ENCODE peak calls at places on chromosomes 4 and X, in four cellular contexts. One of them, this sample, is unnamed.

GRCh38 chrX:102985182-102985581 is 48.1 kb downstream of the RAB40AL start:
- DNase-seq in Peyer's patch: no peak
- DNase-seq in astrocyte of the cerebellum: no peak
- DNase-seq in endothelial cell: no peak
- DNase-seq in this sample: no peak

GRCh38 chr4:182091128-182091527 is 152.1 kb upstream of the TENM3 start:
- DNase-seq in Peyer's patch: no peak
- DNase-seq in astrocyte of the cerebellum: no peak
- DNase-seq in endothelial cell: no peak
- DNase-seq in this sample: no peak

GRCh38 chr4:74975082-74975481 is 42.2 kb downstream of the PARM1 start:
- DNase-seq in Peyer's patch: no peak
- DNase-seq in astrocyte of the cerebellum: no peak
- DNase-seq in endothelial cell: no peak
- DNase-seq in this sample: no peak

GRCh38 chr4:56200275-56200674 is 187.0 kb downstream of the AASDH start:
- DNase-seq in Peyer's patch: no peak
- DNase-seq in astrocyte of the cerebellum: no peak
- DNase-seq in endothelial cell: no peak
- DNase-seq in this sample: no peak

GRCh38 chrX:138756234-138756633 is 44.7 kb upstream of the FGF13 start:
- DNase-seq in Peyer's patch: no peak
- DNase-seq in astrocyte of the cerebellum: peak; percentile 61
- DNase-seq in endothelial cell: peak; percentile 36
- DNase-seq in this sample: no peak

GRCh38 chr4:2417765-2418651 is at the start of gene ZFYVE28:
- DNase-seq in Peyer's patch: peak; percentile 71
- DNase-seq in astrocyte of the cerebellum: no peak
- DNase-seq in endothelial cell: no peak
- DNase-seq in this sample: no peak

GRCh38 chr4:184448828-184449227 is 25.5 kb downstream of the IRF2 start:
- DNase-seq in Peyer's patch: peak; percentile 63
- DNase-seq in astrocyte of the cerebellum: no peak
- DNase-seq in endothelial cell: no peak
- DNase-seq in this sample: no peak

GRCh38 chr4:65437102-65437501 is 233.2 kb downstream of the EPHA5 start:
- DNase-seq in Peyer's patch: no peak
- DNase-seq in astrocyte of the cerebellum: peak; percentile 46
- DNase-seq in endothelial cell: no peak
- DNase-seq in this sample: no peak

GRCh38 chr4:146370841-146371240 is 150.9 kb downstream of the SLC10A7 start:
- DNase-seq in Peyer's patch: no peak
- DNase-seq in astrocyte of the cerebellum: no peak
- DNase-seq in endothelial cell: no peak
- DNase-seq in this sample: no peak

GRCh38 chrX:139945075-139945474 is 12.2 kb upstream of the ATP11C start:
- DNase-seq in Peyer's patch: no peak
- DNase-seq in astrocyte of the cerebellum: no peak
- DNase-seq in endothelial cell: no peak
- DNase-seq in this sample: no peak

GRCh38 chr4:122666527-122667245 is 45.8 kb upstream of the IL21 start:
- DNase-seq in Peyer's patch: no peak
- DNase-seq in astrocyte of the cerebellum: peak; percentile 79
- DNase-seq in endothelial cell: no peak
- DNase-seq in this sample: no peak

GRCh38 chr4:176043838-176044588 is 21.6 kb upstream of the WDR17 start:
- DNase-seq in Peyer's patch: no peak
- DNase-seq in astrocyte of the cerebellum: no peak
- DNase-seq in endothelial cell: no peak
- DNase-seq in this sample: no peak

GRCh38 chr4:180635276-180635675 is 1607.9 kb upstream of the TENM3 start:
- DNase-seq in Peyer's patch: no peak
- DNase-seq in astrocyte of the cerebellum: no peak
- DNase-seq in endothelial cell: no peak
- DNase-seq in this sample: no peak

GRCh38 chrX:100615015-100615414 is 21.6 kb downstream of the TSPAN6 start:
- DNase-seq in Peyer's patch: no peak
- DNase-seq in astrocyte of the cerebellum: peak; percentile 24
- DNase-seq in endothelial cell: peak; percentile 11
- DNase-seq in this sample: no peak

GRCh38 chrX:11759461-11760311 is 1.6 kb downstream of the MSL3 start:
- DNase-seq in Peyer's patch: no peak
- DNase-seq in astrocyte of the cerebellum: peak; percentile 83
- DNase-seq in endothelial cell: peak; percentile 61
- DNase-seq in this sample: no peak
- TF ChIP-seq CTCF in Peyer's patch: peak; percentile 24
- TF ChIP-seq CTCF in astrocyte of the cerebellum: no peak
- TF ChIP-seq CTCF in endothelial cell: no peak
- TF ChIP-seq CTCF in this sample: no peak

DNA sequence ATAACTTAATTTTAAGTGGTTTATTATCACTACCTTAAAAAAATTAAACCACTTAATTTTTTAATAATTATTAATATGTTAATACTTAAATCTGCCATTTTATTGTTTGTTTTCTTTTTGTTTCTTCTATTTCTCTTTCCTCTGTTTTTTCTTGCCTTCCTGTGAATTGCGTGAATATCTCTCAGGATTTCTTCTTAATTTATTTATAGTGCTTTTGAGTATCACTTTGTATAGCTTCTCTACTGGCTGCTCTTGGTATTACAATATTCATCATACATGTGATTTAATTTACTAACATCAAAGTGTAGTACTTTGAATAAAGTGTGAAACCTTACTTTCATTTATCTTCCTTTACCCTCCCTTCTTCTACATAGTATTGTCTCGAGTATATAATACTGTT is 349.5 kb upstream of the CPXCR1 start:
- DNase-seq in Peyer's patch: no peak
- DNase-seq in astrocyte of the cerebellum: no peak
- DNase-seq in endothelial cell: no peak
- DNase-seq in this sample: no peak
- TF ChIP-seq CTCF in Peyer's patch: no peak
- TF ChIP-seq CTCF in astrocyte of the cerebellum: no peak
- TF ChIP-seq CTCF in endothelial cell: peak; percentile 51
- TF ChIP-seq CTCF in this sample: no peak

GRCh38 chr4:12123709-12124108 is 695.0 kb upstream of the HS3ST1 start:
- DNase-seq in Peyer's patch: no peak
- DNase-seq in astrocyte of the cerebellum: no peak
- DNase-seq in endothelial cell: no peak
- DNase-seq in this sample: no peak

GRCh38 chr4:12122316-12122715 is 693.6 kb upstream of the HS3ST1 start:
- DNase-seq in Peyer's patch: no peak
- DNase-seq in astrocyte of the cerebellum: no peak
- DNase-seq in endothelial cell: no peak
- DNase-seq in this sample: no peak

GRCh38 chr4:12124138-12124537 is 695.4 kb upstream of the HS3ST1 start:
- DNase-seq in Peyer's patch: no peak
- DNase-seq in astrocyte of the cerebellum: no peak
- DNase-seq in endothelial cell: no peak
- DNase-seq in this sample: no peak

GRCh38 chr4:12118651-12119213 is 690.0 kb upstream of the HS3ST1 start:
- DNase-seq in Peyer's patch: no peak
- DNase-seq in astrocyte of the cerebellum: no peak
- DNase-seq in endothelial cell: no peak
- DNase-seq in this sample: no peak

DNA sequence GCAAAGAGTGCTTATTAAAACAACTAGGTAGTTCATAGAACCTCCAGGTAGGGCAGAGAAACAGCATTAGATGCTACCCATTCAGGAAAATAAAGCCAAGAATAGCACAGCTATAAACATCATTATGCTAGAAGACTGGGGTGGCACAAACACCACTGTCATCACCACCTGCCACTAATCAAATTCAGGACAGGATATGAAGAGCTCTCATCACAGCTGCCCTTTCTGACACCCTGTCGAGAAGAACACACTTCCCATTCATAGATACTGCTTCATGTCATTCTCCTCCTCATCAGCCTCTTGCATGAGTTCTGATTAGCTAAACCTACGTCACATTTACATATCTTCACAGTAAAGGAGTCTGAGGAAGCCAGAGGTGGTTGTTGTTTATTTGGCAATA is 692.3 kb upstream of the HS3ST1 start:
- DNase-seq in Peyer's patch: no peak
- DNase-seq in astrocyte of the cerebellum: no peak
- DNase-seq in endothelial cell: no peak
- DNase-seq in this sample: no peak
- TF ChIP-seq CTCF in Peyer's patch: no peak
- TF ChIP-seq CTCF in astrocyte of the cerebellum: no peak
- TF ChIP-seq CTCF in endothelial cell: no peak
- TF ChIP-seq CTCF in this sample: no peak

DNA sequence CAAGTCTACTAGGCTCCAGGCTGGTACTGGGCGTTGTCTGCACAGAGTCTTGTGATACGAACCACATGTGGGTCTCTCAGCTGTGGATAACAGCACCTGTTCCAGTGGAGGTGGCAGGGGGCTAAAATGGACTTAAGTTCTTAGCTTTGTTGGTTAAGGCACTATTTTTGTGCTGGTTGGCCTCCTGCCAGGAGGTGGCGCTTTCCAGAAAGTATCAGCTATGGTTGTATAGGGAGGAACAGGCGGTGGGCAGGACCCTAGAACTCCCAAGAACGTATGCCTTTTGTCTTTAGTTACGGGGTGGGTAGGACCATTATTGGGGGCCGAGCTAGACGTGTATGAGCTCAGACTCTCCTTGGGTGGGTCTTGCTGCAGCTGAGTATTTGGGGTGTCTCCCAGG is 1138.4 kb downstream of the PCDH19 start:
- DNase-seq in Peyer's patch: no peak
- DNase-seq in astrocyte of the cerebellum: no peak
- DNase-seq in endothelial cell: no peak
- DNase-seq in this sample: no peak
- TF ChIP-seq CTCF in Peyer's patch: no peak
- TF ChIP-seq CTCF in astrocyte of the cerebellum: no peak
- TF ChIP-seq CTCF in endothelial cell: no peak
- TF ChIP-seq CTCF in this sample: no peak

GRCh38 chrX:32678487-32678886 is 532.9 kb downstream of the DMD start:
- DNase-seq in Peyer's patch: no peak
- DNase-seq in astrocyte of the cerebellum: no peak
- DNase-seq in endothelial cell: no peak
- DNase-seq in this sample: no peak

GRCh38 chrX:32673193-32673592 is 538.2 kb downstream of the DMD start:
- DNase-seq in Peyer's patch: no peak
- DNase-seq in astrocyte of the cerebellum: no peak
- DNase-seq in endothelial cell: no peak
- DNase-seq in this sample: no peak
- TF ChIP-seq CTCF in Peyer's patch: no peak
- TF ChIP-seq CTCF in astrocyte of the cerebellum: no peak
- TF ChIP-seq CTCF in endothelial cell: no peak
- TF ChIP-seq CTCF in this sample: no peak

DNA sequence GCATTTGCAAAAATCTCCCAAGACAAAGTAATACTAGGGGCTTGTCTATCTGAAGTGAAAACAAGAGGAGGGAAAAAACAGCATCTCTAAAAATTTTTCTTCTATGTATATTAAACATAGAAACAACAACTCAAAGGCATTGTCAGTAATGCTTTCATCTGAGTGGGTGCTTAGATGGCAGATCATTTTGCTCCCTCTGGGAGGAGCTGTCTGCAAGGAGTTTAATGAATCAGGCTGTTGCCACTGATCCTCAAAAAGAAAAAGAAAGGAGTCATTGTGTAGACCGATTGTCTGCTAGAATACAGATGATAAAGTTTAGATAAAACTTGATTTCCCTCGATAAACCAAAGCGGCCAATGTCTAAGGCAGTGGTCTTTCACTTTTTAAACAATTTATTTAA is 49.7 kb upstream of the KLHL8 start:
- DNase-seq in Peyer's patch: no peak
- DNase-seq in astrocyte of the cerebellum: peak; percentile 12
- DNase-seq in endothelial cell: peak; percentile 5
- DNase-seq in this sample: no peak
- TF ChIP-seq CTCF in Peyer's patch: peak; percentile 78
- TF ChIP-seq CTCF in astrocyte of the cerebellum: peak; percentile 66
- TF ChIP-seq CTCF in endothelial cell: no peak
- TF ChIP-seq CTCF in this sample: no peak

GRCh38 chr4:28357985-28358384 is 1497.3 kb downstream of the STIM2 start:
- DNase-seq in Peyer's patch: no peak
- DNase-seq in astrocyte of the cerebellum: no peak
- DNase-seq in endothelial cell: peak; percentile 8
- DNase-seq in this sample: no peak
- TF ChIP-seq CTCF in Peyer's patch: no peak
- TF ChIP-seq CTCF in astrocyte of the cerebellum: no peak
- TF ChIP-seq CTCF in endothelial cell: no peak
- TF ChIP-seq CTCF in this sample: no peak

DNA sequence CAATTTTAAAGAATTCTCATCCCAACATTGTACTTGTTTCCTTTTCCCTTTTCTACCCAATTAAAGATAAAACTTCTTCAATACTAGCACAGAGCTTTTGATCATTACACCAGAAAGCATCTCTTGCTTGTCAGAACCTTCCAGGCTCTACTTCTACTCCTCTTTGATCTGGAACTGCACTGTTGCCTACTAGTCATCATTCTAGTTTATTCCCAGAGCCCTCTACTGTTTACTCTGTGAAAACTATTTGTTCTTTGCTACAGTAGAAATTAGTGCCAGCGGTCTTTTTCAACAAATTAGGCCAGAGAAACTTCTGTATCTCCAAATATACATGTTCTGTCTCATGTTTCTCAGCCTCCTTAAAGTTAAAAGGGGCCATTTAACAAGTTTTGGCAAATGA is 46.8 kb upstream of the TMPRSS11F start:
- DNase-seq in Peyer's patch: no peak
- DNase-seq in astrocyte of the cerebellum: no peak
- DNase-seq in endothelial cell: no peak
- DNase-seq in this sample: no peak
- TF ChIP-seq CTCF in Peyer's patch: no peak
- TF ChIP-seq CTCF in astrocyte of the cerebellum: peak; percentile 2
- TF ChIP-seq CTCF in endothelial cell: no peak
- TF ChIP-seq CTCF in this sample: no peak

This sample was measured in activated B cell treated with CpG ODN at 0.5 μM for 24 hours.